ENCODE peak calls at places on chromosomes 7 and 10, in seven cellular contexts. One of them, this sample, is unnamed.

GRCh38 chr7:65968256-65969185 is 13.5 kb downstream of the GUSB start:
- DNase-seq in lower leg skin: no peak
- DNase-seq in uterus: no peak
- DNase-seq in fibroblast of villous mesenchyme: no peak
- DNase-seq in AG09309: no peak
- DNase-seq in cardiac fibroblast: no peak
- DNase-seq in DND-41: no peak
- DNase-seq in this sample: no peak

GRCh38 chr7:151626422-151627115 is 106.9 kb upstream of the RHEB start:
- DNase-seq in lower leg skin: no peak
- DNase-seq in uterus: no peak
- DNase-seq in fibroblast of villous mesenchyme: peak
- DNase-seq in AG09309: no peak
- DNase-seq in cardiac fibroblast: peak
- DNase-seq in DND-41: peak
- DNase-seq in this sample: no peak

GRCh38 chr10:116385994-116386809 is 41.4 kb upstream of the PNLIPRP3 start:
- DNase-seq in lower leg skin: no peak
- DNase-seq in uterus: no peak
- DNase-seq in fibroblast of villous mesenchyme: peak
- DNase-seq in AG09309: peak
- DNase-seq in cardiac fibroblast: peak
- DNase-seq in DND-41: no peak
- DNase-seq in this sample: no peak

GRCh38 chr10:1570652-1571051 is 166.7 kb downstream of the ADARB2 start:
- DNase-seq in lower leg skin: no peak
- DNase-seq in uterus: no peak
- DNase-seq in fibroblast of villous mesenchyme: no peak
- DNase-seq in AG09309: no peak
- DNase-seq in cardiac fibroblast: no peak
- DNase-seq in DND-41: no peak
- DNase-seq in this sample: no peak

GRCh38 chr10:13448216-13448615 is 80.6 kb downstream of the BEND7 start:
- DNase-seq in lower leg skin: no peak
- DNase-seq in uterus: no peak
- DNase-seq in fibroblast of villous mesenchyme: no peak
- DNase-seq in AG09309: peak
- DNase-seq in cardiac fibroblast: peak
- DNase-seq in DND-41: no peak
- DNase-seq in this sample: peak

GRCh38 chr7:150927157-150927953 is 50.8 kb downstream of the KCNH2 start:
- DNase-seq in lower leg skin: no peak
- DNase-seq in uterus: no peak
- DNase-seq in fibroblast of villous mesenchyme: no peak
- DNase-seq in AG09309: no peak
- DNase-seq in cardiac fibroblast: no peak
- DNase-seq in DND-41: no peak
- DNase-seq in this sample: no peak

GRCh38 chr10:5595591-5596590 is 70.5 kb downstream of the ASB13 start:
- DNase-seq in lower leg skin: no peak
- DNase-seq in uterus: no peak
- DNase-seq in fibroblast of villous mesenchyme: peak
- DNase-seq in AG09309: peak
- DNase-seq in cardiac fibroblast: peak
- DNase-seq in DND-41: no peak
- DNase-seq in this sample: peak

GRCh38 chr7:140418653-140419052 is 14.8 kb downstream of the RAB19 start:
- DNase-seq in lower leg skin: no peak
- DNase-seq in uterus: no peak
- DNase-seq in fibroblast of villous mesenchyme: no peak
- DNase-seq in AG09309: no peak
- DNase-seq in cardiac fibroblast: no peak
- DNase-seq in DND-41: no peak
- DNase-seq in this sample: no peak

GRCh38 chr10:97185326-97186058 is at the start of gene SLIT1:
- DNase-seq in lower leg skin: no peak
- DNase-seq in uterus: no peak
- DNase-seq in fibroblast of villous mesenchyme: no peak
- DNase-seq in AG09309: no peak
- DNase-seq in cardiac fibroblast: no peak
- DNase-seq in DND-41: peak
- DNase-seq in this sample: no peak

GRCh38 chr10:38118072-38118807 is 24.1 kb downstream of the ZNF37A start:
- DNase-seq in lower leg skin: no peak
- DNase-seq in uterus: no peak
- DNase-seq in fibroblast of villous mesenchyme: peak
- DNase-seq in AG09309: no peak
- DNase-seq in cardiac fibroblast: peak
- DNase-seq in DND-41: no peak
- DNase-seq in this sample: no peak

GRCh38 chr7:16695621-16696237 is 49.7 kb downstream of the BZW2 start:
- DNase-seq in lower leg skin: peak
- DNase-seq in uterus: no peak
- DNase-seq in fibroblast of villous mesenchyme: peak
- DNase-seq in AG09309: no peak
- DNase-seq in cardiac fibroblast: peak
- DNase-seq in DND-41: no peak
- DNase-seq in this sample: no peak

GRCh38 chr7:44145969-44146897 is 5.1 kb upstream of the MYL7 start:
- DNase-seq in lower leg skin: peak
- DNase-seq in uterus: peak
- DNase-seq in fibroblast of villous mesenchyme: peak
- DNase-seq in AG09309: no peak
- DNase-seq in cardiac fibroblast: peak
- DNase-seq in DND-41: no peak
- DNase-seq in this sample: no peak

GRCh38 chr10:17229967-17230682 is 2.1 kb downstream of the VIM start:
- DNase-seq in lower leg skin: peak
- DNase-seq in uterus: peak
- DNase-seq in fibroblast of villous mesenchyme: peak
- DNase-seq in AG09309: no peak
- DNase-seq in cardiac fibroblast: peak
- DNase-seq in DND-41: peak
- DNase-seq in this sample: no peak

GRCh38 chr7:95596183-95597135 is at the start of gene PDK4:
- DNase-seq in lower leg skin: peak
- DNase-seq in uterus: peak
- DNase-seq in fibroblast of villous mesenchyme: peak
- DNase-seq in AG09309: no peak
- DNase-seq in cardiac fibroblast: peak
- DNase-seq in DND-41: no peak
- DNase-seq in this sample: no peak

GRCh38 chr7:148567524-148567923 is 23.0 kb upstream of the C7orf33 start:
- DNase-seq in lower leg skin: no peak
- DNase-seq in uterus: no peak
- DNase-seq in fibroblast of villous mesenchyme: no peak
- DNase-seq in AG09309: no peak
- DNase-seq in cardiac fibroblast: no peak
- DNase-seq in DND-41: no peak
- DNase-seq in this sample: no peak

GRCh38 chr10:110746969-110747608 is 103.0 kb downstream of the RBM20 start:
- DNase-seq in lower leg skin: no peak
- DNase-seq in uterus: no peak
- DNase-seq in fibroblast of villous mesenchyme: no peak
- DNase-seq in AG09309: no peak
- DNase-seq in cardiac fibroblast: no peak
- DNase-seq in DND-41: no peak
- DNase-seq in this sample: no peak

GRCh38 chr10:102785818-102786217 is 42.1 kb downstream of the WBP1L start:
- DNase-seq in lower leg skin: no peak
- DNase-seq in uterus: no peak
- DNase-seq in fibroblast of villous mesenchyme: peak
- DNase-seq in AG09309: no peak
- DNase-seq in cardiac fibroblast: peak
- DNase-seq in DND-41: no peak
- DNase-seq in this sample: no peak

DNA sequence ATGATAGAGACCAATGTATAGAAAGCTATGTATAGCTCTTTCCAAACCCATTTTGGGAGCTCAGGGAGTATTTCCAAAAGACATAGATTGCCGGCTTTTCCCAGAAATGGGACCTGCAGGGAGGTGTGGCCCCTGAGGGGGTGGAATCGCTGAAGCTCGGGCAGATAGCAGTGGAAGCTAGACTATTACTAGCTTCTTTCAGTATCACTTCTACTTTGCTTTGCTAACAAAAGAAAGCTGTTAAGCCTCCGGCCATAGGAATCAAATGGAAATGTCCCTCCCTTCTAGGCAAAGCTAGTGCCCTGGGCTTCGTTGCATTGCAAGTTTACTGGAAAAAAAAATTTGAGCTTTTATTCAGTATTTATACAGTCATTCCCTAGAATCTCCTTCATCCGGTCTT is 30.5 kb upstream of the XRCC2 start:
- DNase-seq in lower leg skin: no peak
- DNase-seq in uterus: no peak
- DNase-seq in fibroblast of villous mesenchyme: peak
- DNase-seq in AG09309: no peak
- DNase-seq in cardiac fibroblast: no peak
- DNase-seq in DND-41: no peak
- DNase-seq in this sample: no peak
- H3K4me3 ChIP-seq in lower leg skin: no peak
- H3K4me3 ChIP-seq in uterus: no peak
- H3K4me3 ChIP-seq in fibroblast of villous mesenchyme: peak
- H3K4me3 ChIP-seq in AG09309: no peak
- H3K4me3 ChIP-seq in cardiac fibroblast: no peak
- H3K4me3 ChIP-seq in DND-41: no peak
- H3K4me3 ChIP-seq in this sample: no peak

DNA sequence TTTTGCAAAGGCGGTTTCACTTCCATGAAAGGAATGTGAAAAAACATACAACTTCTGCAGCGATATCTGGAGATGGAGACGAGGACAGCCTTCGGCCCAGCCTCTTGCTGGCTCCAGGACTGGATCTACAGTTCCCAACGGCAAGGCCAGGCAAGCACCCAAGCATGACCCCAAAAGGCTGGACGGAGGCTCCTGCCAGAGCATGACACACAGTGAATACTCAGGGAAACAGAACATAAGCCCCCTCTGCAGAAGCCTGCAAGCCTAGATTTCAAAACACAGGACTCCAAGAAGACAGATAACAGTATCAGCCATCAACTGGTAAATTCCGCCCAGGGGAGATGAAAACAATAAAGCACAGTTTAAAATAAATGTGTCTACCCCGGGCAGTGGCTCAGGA is 3.3 kb upstream of the LRRC27 start:
- DNase-seq in lower leg skin: no peak
- DNase-seq in uterus: no peak
- DNase-seq in fibroblast of villous mesenchyme: peak
- DNase-seq in AG09309: no peak
- DNase-seq in cardiac fibroblast: no peak
- DNase-seq in DND-41: no peak
- DNase-seq in this sample: no peak
- H3K4me3 ChIP-seq in lower leg skin: no peak
- H3K4me3 ChIP-seq in uterus: no peak
- H3K4me3 ChIP-seq in fibroblast of villous mesenchyme: peak
- H3K4me3 ChIP-seq in AG09309: no peak
- H3K4me3 ChIP-seq in cardiac fibroblast: peak
- H3K4me3 ChIP-seq in DND-41: peak
- H3K4me3 ChIP-seq in this sample: no peak

DNA sequence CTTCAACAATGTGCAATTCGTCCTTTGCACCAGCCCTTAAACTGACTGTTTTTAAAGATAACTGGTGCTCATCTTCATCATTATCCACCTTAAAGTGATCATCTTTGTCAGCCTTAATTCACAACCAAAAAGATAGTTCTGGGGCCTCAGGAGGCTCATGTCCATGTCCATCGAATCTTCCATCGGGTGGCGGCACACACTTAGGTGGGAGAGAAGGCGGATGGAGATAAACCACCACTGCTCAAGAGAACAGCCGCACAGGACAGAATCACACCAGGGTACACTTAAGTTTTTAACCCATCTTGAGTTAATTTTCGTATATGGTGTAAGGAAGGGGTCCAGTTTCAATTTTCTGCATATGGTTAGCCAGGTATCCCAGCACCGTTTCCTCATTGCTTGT is 24.8 kb downstream of the OIT3 start:
- DNase-seq in lower leg skin: no peak
- DNase-seq in uterus: no peak
- DNase-seq in fibroblast of villous mesenchyme: no peak
- DNase-seq in AG09309: no peak
- DNase-seq in cardiac fibroblast: no peak
- DNase-seq in DND-41: no peak
- DNase-seq in this sample: no peak
- H3K4me3 ChIP-seq in lower leg skin: no peak
- H3K4me3 ChIP-seq in uterus: no peak
- H3K4me3 ChIP-seq in fibroblast of villous mesenchyme: no peak
- H3K4me3 ChIP-seq in AG09309: no peak
- H3K4me3 ChIP-seq in cardiac fibroblast: no peak
- H3K4me3 ChIP-seq in DND-41: no peak
- H3K4me3 ChIP-seq in this sample: no peak

GRCh38 chr10:85642082-85642420 is 724.5 kb downstream of the GRID1 start:
- DNase-seq in lower leg skin: no peak
- DNase-seq in uterus: no peak
- DNase-seq in fibroblast of villous mesenchyme: peak
- DNase-seq in AG09309: peak
- DNase-seq in cardiac fibroblast: peak
- DNase-seq in DND-41: no peak
- DNase-seq in this sample: peak

GRCh38 chr10:85643839-85644525 is 722.6 kb downstream of the GRID1 start:
- DNase-seq in lower leg skin: no peak
- DNase-seq in uterus: no peak
- DNase-seq in fibroblast of villous mesenchyme: no peak
- DNase-seq in AG09309: no peak
- DNase-seq in cardiac fibroblast: no peak
- DNase-seq in DND-41: no peak
- DNase-seq in this sample: no peak

GRCh38 chr10:85643171-85643838 is 723.3 kb downstream of the GRID1 start:
- DNase-seq in lower leg skin: no peak
- DNase-seq in uterus: no peak
- DNase-seq in fibroblast of villous mesenchyme: no peak
- DNase-seq in AG09309: no peak
- DNase-seq in cardiac fibroblast: no peak
- DNase-seq in DND-41: no peak
- DNase-seq in this sample: no peak

GRCh38 chr10:85641479-85641967 is 725.1 kb downstream of the GRID1 start:
- DNase-seq in lower leg skin: no peak
- DNase-seq in uterus: no peak
- DNase-seq in fibroblast of villous mesenchyme: peak
- DNase-seq in AG09309: no peak
- DNase-seq in cardiac fibroblast: no peak
- DNase-seq in DND-41: no peak
- DNase-seq in this sample: no peak

DNA sequence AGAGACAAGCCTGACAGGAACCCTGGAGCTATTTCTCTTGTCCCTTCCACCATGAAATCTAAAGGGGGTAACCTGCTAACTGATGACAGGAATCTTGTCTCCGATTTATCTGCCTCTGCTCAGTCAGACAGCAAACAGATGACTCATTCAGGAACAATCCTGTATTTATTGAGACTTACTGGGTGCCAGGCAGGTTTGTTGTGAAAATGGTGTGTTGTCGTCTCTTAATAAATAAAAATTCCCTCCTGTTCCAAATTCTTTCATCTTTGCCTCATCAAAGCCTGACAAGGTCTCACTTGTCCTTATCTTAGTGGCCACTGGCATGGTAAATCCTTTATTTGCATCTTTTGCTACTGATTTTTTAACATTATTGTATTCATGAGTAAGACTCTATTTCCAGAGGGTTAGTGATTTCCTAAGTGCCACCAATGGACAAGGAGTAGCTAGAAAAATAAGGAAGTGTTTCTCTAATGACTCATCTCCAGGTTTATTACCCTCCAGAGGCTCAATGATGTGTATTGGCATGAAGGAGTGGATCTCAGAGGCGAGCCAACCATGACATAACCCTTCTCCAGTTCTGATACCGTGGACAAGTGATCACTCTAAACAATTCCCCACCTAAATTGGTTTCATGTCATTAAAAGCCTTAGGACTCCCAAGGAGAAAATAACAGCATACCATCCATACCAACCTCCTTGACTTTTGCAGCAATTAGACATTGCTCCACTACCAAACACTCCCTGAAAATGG is 724.0 kb downstream of the GRID1 start:
- DNase-seq in lower leg skin: peak
- DNase-seq in uterus: no peak
- DNase-seq in fibroblast of villous mesenchyme: peak
- DNase-seq in AG09309: peak
- DNase-seq in cardiac fibroblast: peak
- DNase-seq in DND-41: no peak
- DNase-seq in this sample: peak
- H3K4me3 ChIP-seq in lower leg skin: no peak
- H3K4me3 ChIP-seq in uterus: no peak
- H3K4me3 ChIP-seq in fibroblast of villous mesenchyme: no peak
- H3K4me3 ChIP-seq in AG09309: no peak
- H3K4me3 ChIP-seq in cardiac fibroblast: no peak
- H3K4me3 ChIP-seq in DND-41: no peak
- H3K4me3 ChIP-seq in this sample: no peak